ENCODE peak calls at places on chromosomes 4 and X, in eight cellular contexts. A is fibroblast of mammary gland, G is bronchial epithelial cell, M is suprapubic skin, C is MCF 10A, Y is mesothelial cell of epicardium, B is Caco-2, R is pancreas. J is an unnamed sample.

GRCh38 chr4:73528171-73528570 is 46.6 kb downstream of the AFM start:
- DNase-seq in A (no peak), R (no peak), M (no peak), G (peak; percentile 99), Y (no peak), C (peak; percentile 60), B (no peak), J (no peak)

GRCh38 chr4:99437686-99438577 is 2.8 kb upstream of the ADH7 start:
- DNase-seq in C (no peak), R (no peak), G (peak; percentile 75), Y (no peak), M (no peak), A (no peak), B (no peak), J (no peak)

GRCh38 chr4:109350121-109350520 is 47.7 kb upstream of the COL25A1 start:
- DNase-seq in M (no peak), A (no peak), R (no peak), B (no peak), G (no peak), C (no peak), Y (no peak), J (no peak)

GRCh38 chr4:20592666-20593065 is 107.6 kb upstream of the PACRGL start:
- DNase-seq in R (no peak), C (no peak), A (peak; percentile 10), M (no peak), G (peak; percentile 27), B (no peak), Y (no peak), J (no peak)

GRCh38 chr4:19254476-19254875 is 997.2 kb upstream of the SLIT2 start:
- DNase-seq in Y (no peak), A (peak; percentile 7), R (no peak), G (no peak), M (no peak), B (no peak), C (no peak), J (no peak)

GRCh38 chr4:74660866-74661265 is 133.5 kb downstream of the BTC start:
- DNase-seq in Y (no peak), R (no peak), M (no peak), C (no peak), B (no peak), G (no peak), A (no peak), J (no peak)

GRCh38 chr4:121195649-121196048 is 31.5 kb upstream of the TNIP3 start:
- DNase-seq in Y (no peak), M (no peak), R (no peak), B (no peak), G (no peak), C (no peak), A (no peak), J (no peak)

GRCh38 chrX:41145920-41146608 is 60.8 kb downstream of the USP9X start:
- DNase-seq in Y (no peak), C (peak; percentile 93), B (no peak), M (no peak), A (peak; percentile 95), R (no peak), G (peak; percentile 85), J (no peak)

GRCh38 chr4:2875556-2875955 is 31.9 kb downstream of the ADD1 start:
- DNase-seq in M (no peak), B (no peak), C (no peak), R (no peak), A (no peak), G (no peak), Y (no peak), J (no peak)

GRCh38 chrX:108177321-108177990 is 85.9 kb downstream of the ATG4A start:
- DNase-seq in C (no peak), G (no peak), R (no peak), M (no peak), Y (no peak), B (no peak), A (no peak), J (no peak)

GRCh38 chr4:165542476-165542875 is 163.7 kb downstream of the CPE start:
- DNase-seq in M (no peak), Y (no peak), G (no peak), C (no peak), R (no peak), B (no peak), A (no peak), J (no peak)

GRCh38 chr4:54176202-54176601 is 52.9 kb upstream of the PDGFRA start:
- DNase-seq in B (no peak), G (no peak), R (no peak), M (no peak), Y (no peak), C (no peak), A (no peak), J (no peak)

GRCh38 chrX:54482839-54483593 is 13.0 kb downstream of the FGD1 start:
- DNase-seq in Y (no peak), C (no peak), G (no peak), B (no peak), A (no peak), M (no peak), R (no peak), J (no peak)

GRCh38 chrX:129846686-129847085 is 3.0 kb upstream of the ZDHHC9 start:
- DNase-seq in C (no peak), A (no peak), Y (no peak), B (no peak), R (no peak), M (no peak), G (no peak), J (no peak)

GRCh38 chrX:154542723-154543424 is 3.8 kb downstream of the G6PD start:
- DNase-seq in Y (no peak), C (peak; percentile 55), M (peak; percentile 62), A (no peak), B (no peak), G (no peak), R (no peak), J (no peak)

GRCh38 chr4:186168750-186169149 is 22.6 kb upstream of the CYP4V2 start:
- DNase-seq in A (no peak), G (no peak), Y (no peak), C (no peak), B (no peak), R (no peak), M (no peak), J (no peak)

GRCh38 chr4:110112056-110112455 is 86.4 kb downstream of the ELOVL6 start:
- DNase-seq in A (no peak), M (no peak), C (no peak), R (no peak), G (no peak), B (no peak), Y (no peak), J (no peak)

GRCh38 chr4:87819281-87819919 is 13.4 kb upstream of the MEPE start:
- DNase-seq in Y (no peak), G (peak; percentile 94), A (peak; percentile 80), M (no peak), R (no peak), C (peak; percentile 85), B (no peak), J (no peak)

GRCh38 chr4:7194251-7195137 is 2.2 kb downstream of the SORCS2 start:
- DNase-seq in C (no peak), M (peak; percentile 63), R (no peak), Y (no peak), G (no peak), B (peak; percentile 45), A (peak; percentile 31), J (no peak)
- TF ChIP-seq CTCF in C (no peak), M (no peak), R (no peak), Y (no peak), G (peak; percentile 64), B (peak; percentile 38), A (peak; percentile 42), J (no peak)

GRCh38 chr4:138555584-138555983 is 313.4 kb upstream of the SLC7A11 start:
- DNase-seq in M (no peak), C (peak; percentile 33), B (peak; percentile 29), R (no peak), G (peak; percentile 26), Y (no peak), A (peak; percentile 28), J (no peak)

GRCh38 chr4:138558886-138559285 is 316.7 kb upstream of the SLC7A11 start:
- DNase-seq in M (no peak), R (no peak), B (no peak), Y (no peak), C (no peak), A (no peak), G (no peak), J (no peak)

GRCh38 chr4:138553001-138553845 is 311.1 kb upstream of the SLC7A11 start:
- DNase-seq in M (no peak), B (no peak), C (no peak), A (no peak), G (no peak), R (no peak), Y (no peak), J (no peak)

GRCh38 chr4:138560448-138560847 is 318.3 kb upstream of the SLC7A11 start:
- DNase-seq in Y (no peak), R (no peak), C (no peak), G (no peak), B (no peak), A (no peak), M (no peak), J (no peak)

DNA sequence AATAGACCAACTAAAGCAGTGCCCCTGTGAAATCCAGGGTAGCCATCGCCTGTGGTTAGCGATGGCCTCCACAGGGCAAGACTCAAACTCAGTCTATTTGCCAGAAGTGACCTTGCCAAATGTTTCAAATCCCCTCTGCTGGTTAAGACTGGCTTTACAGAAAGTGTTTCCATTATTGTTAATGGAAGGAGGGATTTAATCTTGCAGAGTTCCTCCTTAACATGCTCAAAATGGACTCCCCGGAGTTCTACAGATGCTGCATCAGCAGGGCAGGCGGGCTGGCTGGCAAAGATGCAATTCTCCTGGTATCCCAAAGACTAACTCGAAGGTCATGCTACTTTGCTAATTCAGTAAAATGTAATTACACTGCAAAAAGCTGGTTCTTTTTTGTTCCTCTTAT is 313.0 kb upstream of the SLC7A11 start:
- DNase-seq in Y (no peak), M (no peak), G (no peak), R (no peak), C (no peak), B (peak; percentile 12), A (no peak), J (no peak)
- TF ChIP-seq CTCF in Y (no peak), M (no peak), G (no peak), R (no peak), C (no peak), B (no peak), A (no peak), J (no peak)

GRCh38 chrX:104565791-104566687 is at the start of gene IL1RAPL2:
- DNase-seq in G (peak; percentile 23), Y (peak; percentile 64), C (peak; percentile 57), A (peak; percentile 28), B (no peak), M (no peak), R (peak; percentile 52), J (no peak)
- TF ChIP-seq CTCF in G (peak; percentile 77), Y (peak; percentile 46), C (peak; percentile 57), A (peak; percentile 49), B (no peak), M (peak; percentile 25), R (no peak), J (no peak)

DNA sequence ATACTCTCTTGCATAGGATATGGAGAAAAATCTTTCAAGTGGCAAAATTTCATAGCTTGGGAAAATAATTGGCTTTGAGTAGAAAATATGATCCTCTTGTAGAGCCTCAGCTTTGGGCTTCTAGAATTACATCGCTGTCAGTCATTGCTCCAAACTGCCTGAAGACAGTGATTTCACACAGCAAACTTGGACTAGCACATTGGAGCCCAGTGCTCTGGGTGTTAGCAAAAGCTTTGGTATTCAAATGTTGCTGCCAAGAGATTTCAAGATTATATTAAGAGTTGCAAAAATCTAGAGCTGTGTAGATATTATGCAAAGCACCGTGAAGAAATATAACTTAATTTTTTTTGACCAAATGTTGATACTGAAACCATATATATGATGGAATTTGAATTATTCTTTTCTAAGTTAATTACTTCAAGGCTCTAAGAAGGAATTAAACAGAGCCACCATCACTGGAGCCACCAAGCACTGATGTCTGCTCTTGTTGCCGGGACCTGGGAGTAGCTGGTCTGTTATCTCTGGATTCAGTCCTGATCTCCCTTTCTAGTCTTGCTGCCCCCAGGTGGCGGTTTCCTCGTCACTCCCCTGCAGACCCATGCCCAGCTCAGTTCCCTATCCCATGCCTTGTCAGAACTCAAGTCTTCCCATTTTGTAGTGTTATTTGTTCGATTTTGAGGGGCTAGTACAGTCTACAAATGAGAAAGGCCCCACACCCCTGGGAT is 260.7 kb upstream of the SFRP2 start:
- DNase-seq in G (peak; percentile 2), C (peak; percentile 64), A (peak; percentile 82), R (no peak), Y (no peak), B (peak; percentile 37), M (no peak), J (no peak)
- TF ChIP-seq CTCF in G (no peak), C (no peak), A (peak; percentile 17), R (no peak), Y (no peak), B (peak; percentile 24), M (no peak), J (no peak)